ENCODE peak calls at places on chromosomes 2 and 18, in eight cellular contexts. A is WERI-Rb-1; C is lower lobe of right lung; U is Peyer's patch; T is myocyte; K is HT1080; Y is effector memory CD8-positive, alpha-beta T cell; I is heart left ventricle. Z is an unnamed sample.

GRCh38 chr18:8946046-8946838 is 156.3 kb upstream of the NDUFV2 start:
- DNase-seq in A (no peak), C (no peak), U (no peak), T (peak; percentile 91), K (peak; percentile 96), Y (no peak), I (no peak), Z (no peak)

GRCh38 chr2:187001248-187001647 is 152.3 kb upstream of the ZSWIM2 start:
- DNase-seq in A (no peak), C (no peak), U (no peak), T (no peak), K (no peak), Y (no peak), I (no peak), Z (no peak)

GRCh38 chr2:144370937-144371584 is 148.9 kb downstream of the ZEB2 start:
- DNase-seq in A (no peak), C (no peak), U (no peak), T (no peak), K (peak; percentile 20), Y (no peak), I (no peak), Z (no peak)

GRCh38 chr2:219507555-219508443 is 6.5 kb upstream of the ASIC4 start:
- DNase-seq in A (no peak), C (no peak), U (no peak), T (no peak), K (no peak), Y (no peak), I (no peak), Z (no peak)

GRCh38 chr2:132400169-132400900 is 16.3 kb upstream of the GPR39 start:
- DNase-seq in A (no peak), C (no peak), U (no peak), T (no peak), K (peak; percentile 32), Y (no peak), I (no peak), Z (no peak)

GRCh38 chr2:216632952-216633615 is at the start of gene IGFBP2:
- DNase-seq in A (peak; percentile 71), C (no peak), U (no peak), T (peak; percentile 6), K (no peak), Y (no peak), I (peak; percentile 67), Z (peak; percentile 49)

GRCh38 chr2:112973156-112973555 is 4.7 kb upstream of the IL36G start:
- DNase-seq in A (no peak), C (no peak), U (no peak), T (no peak), K (no peak), Y (no peak), I (no peak), Z (no peak)

GRCh38 chr2:36380624-36381481 is 25.3 kb downstream of the CRIM1 start:
- DNase-seq in A (no peak), C (peak; percentile 55), U (no peak), T (peak; percentile 44), K (peak; percentile 91), Y (no peak), I (peak; percentile 46), Z (no peak)

GRCh38 chr2:169265581-169265980 is 96.8 kb downstream of the LRP2 start:
- DNase-seq in A (no peak), C (no peak), U (no peak), T (no peak), K (no peak), Y (no peak), I (no peak), Z (no peak)

GRCh38 chr2:98348066-98348561 is 1.9 kb downstream of the CNGA3 start:
- DNase-seq in A (peak; percentile 81), C (no peak), U (no peak), T (no peak), K (no peak), Y (no peak), I (no peak), Z (peak; percentile 67)

GRCh38 chr2:165474621-165475269 is 5.2 kb downstream of the CSRNP3 start:
- DNase-seq in A (no peak), C (no peak), U (no peak), T (no peak), K (no peak), Y (no peak), I (no peak), Z (no peak)

GRCh38 chr18:48805826-48806535 is 144.8 kb downstream of the SMAD7 start:
- DNase-seq in A (peak; percentile 2), C (no peak), U (no peak), T (no peak), K (no peak), Y (no peak), I (no peak), Z (no peak)

GRCh38 chr18:69677595-69677994 is 270.1 kb downstream of the CD226 start:
- DNase-seq in A (no peak), C (no peak), U (no peak), T (no peak), K (no peak), Y (no peak), I (no peak), Z (no peak)

GRCh38 chr2:186130678-186131511 is 355.2 kb upstream of the ZC3H15 start:
- DNase-seq in A (no peak), C (no peak), U (no peak), T (no peak), K (no peak), Y (no peak), I (no peak), Z (peak; percentile 97)

GRCh38 chr2:38274286-38275276 is 102.5 kb downstream of the ATL2 start:
- DNase-seq in A (peak; percentile 56), C (no peak), U (no peak), T (peak; percentile 79), K (peak; percentile 55), Y (peak; percentile 10), I (peak; percentile 22), Z (peak; percentile 37)

GRCh38 chr2:178807227-178808008 is at the start of gene TTN:
- DNase-seq in A (no peak), C (no peak), U (no peak), T (peak; percentile 98), K (no peak), Y (no peak), I (peak; percentile 78), Z (no peak)

GRCh38 chr2:25903216-25903776 is 25.0 kb upstream of the ASXL2 start:
- DNase-seq in A (no peak), C (no peak), U (no peak), T (no peak), K (peak; percentile 59), Y (no peak), I (no peak), Z (no peak)

GRCh38 chr2:24945907-24946306 is 25.8 kb downstream of the DNAJC27 start:
- DNase-seq in A (no peak), C (no peak), U (no peak), T (no peak), K (peak; percentile 5), Y (no peak), I (no peak), Z (no peak)

GRCh38 chr2:27407798-27408491 is 1.4 kb downstream of the PPM1G start:
- DNase-seq in A (peak; percentile 72), C (no peak), U (no peak), T (peak; percentile 44), K (peak; percentile 53), Y (no peak), I (no peak), Z (peak; percentile 70)

GRCh38 chr18:13237073-13237472 is 18.5 kb downstream of the LDLRAD4 start:
- DNase-seq in A (no peak), C (peak; percentile 24), U (no peak), T (no peak), K (no peak), Y (no peak), I (no peak), Z (no peak)

GRCh38 chr2:71469403-71470398 is 16.3 kb downstream of the DYSF start:
- DNase-seq in A (no peak), C (no peak), U (no peak), T (peak; percentile 89), K (no peak), Y (no peak), I (no peak), Z (no peak)

GRCh38 chr2:157596992-157597681 is 31.5 kb downstream of the ACVR1C start:
- DNase-seq in A (no peak), C (peak; percentile 57), U (peak; percentile 41), T (peak; percentile 17), K (no peak), Y (peak; percentile 33), I (peak; percentile 8), Z (no peak)

GRCh38 chr18:35592298-35592697 is 10.8 kb downstream of the GALNT1 start:
- DNase-seq in A (no peak), C (no peak), U (peak; percentile 58), T (no peak), K (no peak), Y (no peak), I (no peak), Z (no peak)

GRCh38 chr2:218988650-218989049 is 3.7 kb upstream of the FEV start:
- DNase-seq in A (no peak), C (no peak), U (no peak), T (no peak), K (no peak), Y (no peak), I (no peak), Z (no peak)

GRCh38 chr2:54763636-54764291 is 40.3 kb downstream of the EML6 start:
- DNase-seq in A (peak; percentile 52), C (no peak), U (no peak), T (no peak), K (no peak), Y (no peak), I (no peak), Z (peak; percentile 15)

GRCh38 chr2:37387143-37387835 is 42.9 kb downstream of the QPCT start:
- DNase-seq in A (no peak), C (no peak), U (no peak), T (peak; percentile 77), K (peak; percentile 41), Y (no peak), I (no peak), Z (no peak)

GRCh38 chr18:75083131-75083530 is 125.8 kb downstream of the PTGR3 start:
- DNase-seq in A (no peak), C (no peak), U (peak; percentile 6), T (no peak), K (no peak), Y (no peak), I (no peak), Z (no peak)

GRCh38 chr2:8456149-8457091 is 225.4 kb upstream of the ID2 start:
- DNase-seq in A (no peak), C (no peak), U (no peak), T (no peak), K (no peak), Y (no peak), I (no peak), Z (no peak)

GRCh38 chr18:3463052-3463451 is 13.1 kb downstream of the TGIF1 start:
- DNase-seq in A (no peak), C (no peak), U (no peak), T (peak; percentile 55), K (no peak), Y (no peak), I (no peak), Z (no peak)

GRCh38 chr2:26758790-26759321 is 5.2 kb upstream of the SLC35F6 start:
- DNase-seq in A (no peak), C (no peak), U (no peak), T (no peak), K (no peak), Y (no peak), I (no peak), Z (no peak)